ENCODE peak calls at places on chromosomes 12 and 14, in four cellular contexts. One of them, this sample, is unnamed.

GRCh38 chr12:40226652-40227051 is 1.9 kb downstream of the LRRK2 start:
- DNase-seq in neuronal stem cell: no peak
- DNase-seq in GM23338: no peak
- DNase-seq in MM.1S: no peak
- DNase-seq in this sample: peak; percentile 52

GRCh38 chr14:60585676-60586075 is 63.6 kb downstream of the SIX1 start:
- DNase-seq in MM.1S: no peak
- DNase-seq in neuronal stem cell: no peak
- DNase-seq in GM23338: no peak
- DNase-seq in this sample: no peak

GRCh38 chr12:108722992-108723766 is 8.1 kb downstream of the CORO1C start:
- DNase-seq in neuronal stem cell: no peak
- DNase-seq in GM23338: no peak
- DNase-seq in MM.1S: no peak
- DNase-seq in this sample: no peak

GRCh38 chr12:24679135-24679534 is 269.8 kb downstream of the BCAT1 start:
- DNase-seq in GM23338: no peak
- DNase-seq in MM.1S: no peak
- DNase-seq in neuronal stem cell: peak; percentile 2
- DNase-seq in this sample: no peak

GRCh38 chr14:81940636-81941035 is 407.0 kb upstream of the SEL1L start:
- DNase-seq in neuronal stem cell: no peak
- DNase-seq in GM23338: no peak
- DNase-seq in MM.1S: no peak
- DNase-seq in this sample: no peak

GRCh38 chr12:6084261-6084968 is 40.1 kb downstream of the VWF start:
- DNase-seq in MM.1S: no peak
- DNase-seq in GM23338: peak; percentile 86
- DNase-seq in neuronal stem cell: peak; percentile 81
- DNase-seq in this sample: no peak

GRCh38 chr12:101799774-101800173 is 31.0 kb downstream of the GNPTAB start:
- DNase-seq in MM.1S: no peak
- DNase-seq in GM23338: no peak
- DNase-seq in neuronal stem cell: no peak
- DNase-seq in this sample: no peak

GRCh38 chr12:32419520-32419960 is 20.2 kb downstream of the FGD4 start:
- DNase-seq in neuronal stem cell: no peak
- DNase-seq in MM.1S: no peak
- DNase-seq in GM23338: no peak
- DNase-seq in this sample: no peak

GRCh38 chr14:104867371-104868059 is 2.4 kb downstream of the CEP170B start:
- DNase-seq in GM23338: no peak
- DNase-seq in MM.1S: no peak
- DNase-seq in neuronal stem cell: no peak
- DNase-seq in this sample: no peak

GRCh38 chr12:127560041-127560478 is 706.9 kb upstream of the TMEM132C start:
- DNase-seq in GM23338: no peak
- DNase-seq in neuronal stem cell: no peak
- DNase-seq in MM.1S: no peak
- DNase-seq in this sample: no peak

DNA sequence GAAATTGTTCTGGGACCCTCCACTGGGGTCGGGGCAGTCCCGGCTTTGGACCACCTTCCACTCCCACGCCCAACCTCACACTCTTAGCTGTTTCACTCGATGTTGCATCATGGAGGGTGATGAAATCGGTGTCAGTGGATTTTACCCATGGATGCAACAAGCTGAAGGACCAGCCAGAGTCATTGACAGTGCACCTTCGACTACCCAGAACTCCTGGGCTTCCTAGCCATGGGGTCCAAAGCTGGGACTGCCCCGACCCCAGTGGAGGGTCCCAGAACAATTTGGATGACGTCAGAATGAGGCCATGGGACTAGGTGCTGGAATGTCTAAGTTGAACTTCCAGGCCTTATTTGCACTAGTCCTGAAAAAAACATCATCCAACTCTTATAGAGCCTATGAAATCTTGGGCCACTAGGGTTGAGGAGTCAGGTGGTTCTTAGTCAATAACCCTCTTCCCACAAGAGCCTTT is 897 bp upstream of the IL23A start:
- DNase-seq in MM.1S: no peak
- DNase-seq in neuronal stem cell: no peak
- DNase-seq in GM23338: no peak
- DNase-seq in this sample: no peak
- H2AFZ ChIP-seq in MM.1S: peak overlapping the region; percentile 10
- H2AFZ ChIP-seq in neuronal stem cell: no peak overlapping the region
- H2AFZ ChIP-seq in GM23338: no peak overlapping the region
- H2AFZ ChIP-seq in this sample: peak overlapping the region; percentile 26

DNA sequence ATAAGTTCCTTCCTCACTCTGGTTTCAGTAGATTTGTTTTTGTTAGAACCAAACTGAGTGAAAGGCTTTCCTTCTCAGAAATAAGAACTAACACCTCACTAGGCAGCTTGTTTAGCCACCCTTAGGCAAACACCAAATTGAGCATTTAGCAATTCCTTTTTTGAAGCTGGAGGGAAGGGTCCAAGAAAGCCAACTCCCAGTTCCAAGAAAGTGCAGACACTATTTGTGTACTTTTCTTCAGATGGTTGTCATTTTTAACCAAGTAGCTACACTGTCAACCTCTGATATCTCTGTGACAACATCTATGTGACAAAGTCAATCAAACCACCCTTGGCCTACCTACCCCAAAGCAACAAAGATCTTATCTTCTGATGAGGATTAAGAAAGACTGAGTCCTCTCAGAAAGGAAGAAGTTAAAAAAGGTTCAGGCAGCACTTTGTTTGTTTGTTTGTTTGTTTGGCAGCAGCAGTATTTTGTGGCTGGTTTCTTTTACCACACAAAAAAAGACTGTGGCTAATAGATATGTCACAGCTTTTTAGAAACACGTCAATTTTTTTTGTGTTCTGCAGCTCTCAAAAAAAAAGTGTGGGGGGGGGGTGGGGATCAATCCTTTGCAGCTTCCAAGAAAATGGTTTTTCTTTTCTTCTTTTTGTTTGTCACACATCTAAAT is 203.8 kb downstream of the CRADD start:
- DNase-seq in GM23338: no peak
- DNase-seq in neuronal stem cell: no peak
- DNase-seq in MM.1S: no peak
- DNase-seq in this sample: no peak
- H3K4me2 ChIP-seq in GM23338: no peak overlapping the region
- H3K4me2 ChIP-seq in neuronal stem cell: no peak overlapping the region
- H3K4me2 ChIP-seq in MM.1S: no peak overlapping the region
- H3K4me2 ChIP-seq in this sample: no peak overlapping the region

DNA sequence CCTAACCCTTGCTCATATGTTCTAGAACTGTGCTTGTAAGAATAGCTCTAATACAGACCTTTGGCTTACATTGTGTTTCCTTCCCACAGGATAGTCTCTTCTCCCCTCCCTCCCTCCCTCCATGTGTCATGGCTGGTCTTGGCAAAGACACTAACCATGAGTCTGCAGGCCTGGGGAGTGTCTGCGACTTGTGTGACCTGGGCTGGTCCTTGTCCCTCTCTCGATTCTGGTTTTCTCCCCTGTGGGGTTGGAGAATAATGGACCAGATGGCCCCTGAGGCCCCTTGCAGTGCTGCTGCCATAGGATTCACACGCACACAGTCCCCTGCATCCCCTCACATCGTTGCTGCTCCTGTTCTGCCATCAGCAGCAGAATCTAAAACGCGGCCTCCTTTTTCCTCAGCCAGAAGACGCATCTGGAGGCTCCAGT is 30.3 kb downstream of the DEGS2 start:
- DNase-seq in neuronal stem cell: no peak
- DNase-seq in MM.1S: no peak
- DNase-seq in GM23338: no peak
- DNase-seq in this sample: no peak
- H3K4me1 ChIP-seq in neuronal stem cell: no peaks in the 10 kb centered on the region
- H3K4me1 ChIP-seq in MM.1S: no peaks in the 10 kb centered on the region
- H3K4me1 ChIP-seq in GM23338: peaks cover 4% of the 10 kb centered on the region
- H3K4me1 ChIP-seq in this sample: no peaks in the 10 kb centered on the region

GRCh38 chr12:57461326-57461903 is 1.8 kb downstream of the GLI1 start:
- DNase-seq in MM.1S: no peak
- DNase-seq in neuronal stem cell: peak; percentile 65
- DNase-seq in GM23338: peak; percentile 95
- DNase-seq in this sample: peak; percentile 69
- H2AFZ ChIP-seq in MM.1S: peak overlapping the region; percentile 64
- H2AFZ ChIP-seq in neuronal stem cell: peak overlapping the region; percentile 72
- H2AFZ ChIP-seq in GM23338: peak overlapping the region; percentile 76
- H2AFZ ChIP-seq in this sample: peak overlapping the region; percentile 63

GRCh38 chr12:69987453-69988102 is 162.6 kb downstream of the MYRFL start:
- DNase-seq in MM.1S: no peak
- DNase-seq in GM23338: no peak
- DNase-seq in neuronal stem cell: no peak
- DNase-seq in this sample: no peak
- H3K4me2 ChIP-seq in MM.1S: no peak overlapping the region
- H3K4me2 ChIP-seq in GM23338: no peak overlapping the region
- H3K4me2 ChIP-seq in neuronal stem cell: no peak overlapping the region
- H3K4me2 ChIP-seq in this sample: no peak overlapping the region

DNA sequence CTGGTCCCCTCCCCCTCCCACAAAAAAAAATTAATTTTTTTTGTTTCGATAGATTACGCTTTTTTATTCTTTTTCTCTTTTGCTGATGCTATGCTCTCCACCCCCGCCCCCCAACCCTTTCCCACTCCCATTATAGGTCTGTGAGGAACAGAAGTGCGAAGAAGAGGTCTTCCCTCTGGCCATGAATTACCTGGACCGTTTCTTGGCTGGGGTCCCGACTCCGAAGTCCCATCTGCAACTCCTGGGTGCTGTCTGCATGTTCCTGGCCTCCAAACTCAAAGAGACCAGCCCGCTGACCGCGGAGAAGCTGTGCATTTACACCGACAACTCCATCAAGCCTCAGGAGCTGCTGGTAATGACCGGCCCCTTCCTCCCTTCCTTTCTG is 2.3 kb downstream of the CCND2 start:
- DNase-seq in MM.1S: no peak
- DNase-seq in neuronal stem cell: no peak
- DNase-seq in GM23338: peak; percentile 36
- DNase-seq in this sample: no peak
- H3K4me1 ChIP-seq in MM.1S: peaks cover 44% of the 10 kb centered on the region
- H3K4me1 ChIP-seq in neuronal stem cell: peaks cover 39% of the 10 kb centered on the region
- H3K4me1 ChIP-seq in GM23338: peaks cover 34% of the 10 kb centered on the region
- H3K4me1 ChIP-seq in this sample: peaks cover 6% of the 10 kb centered on the region

GRCh38 chr14:22753586-22753985 is 12.9 kb upstream of the OXA1L start:
- DNase-seq in MM.1S: peak; percentile 18
- DNase-seq in GM23338: no peak
- DNase-seq in neuronal stem cell: no peak
- DNase-seq in this sample: peak; percentile 66

GRCh38 chr14:22747769-22748168 is 18.7 kb upstream of the OXA1L start:
- DNase-seq in GM23338: no peak
- DNase-seq in neuronal stem cell: no peak
- DNase-seq in MM.1S: no peak
- DNase-seq in this sample: no peak

GRCh38 chr14:22752422-22752821 is 14.1 kb upstream of the OXA1L start:
- DNase-seq in neuronal stem cell: no peak
- DNase-seq in GM23338: no peak
- DNase-seq in MM.1S: no peak
- DNase-seq in this sample: no peak

GRCh38 chr14:22748691-22749090 is 17.8 kb upstream of the OXA1L start:
- DNase-seq in MM.1S: no peak
- DNase-seq in neuronal stem cell: no peak
- DNase-seq in GM23338: no peak
- DNase-seq in this sample: peak; percentile 67

DNA sequence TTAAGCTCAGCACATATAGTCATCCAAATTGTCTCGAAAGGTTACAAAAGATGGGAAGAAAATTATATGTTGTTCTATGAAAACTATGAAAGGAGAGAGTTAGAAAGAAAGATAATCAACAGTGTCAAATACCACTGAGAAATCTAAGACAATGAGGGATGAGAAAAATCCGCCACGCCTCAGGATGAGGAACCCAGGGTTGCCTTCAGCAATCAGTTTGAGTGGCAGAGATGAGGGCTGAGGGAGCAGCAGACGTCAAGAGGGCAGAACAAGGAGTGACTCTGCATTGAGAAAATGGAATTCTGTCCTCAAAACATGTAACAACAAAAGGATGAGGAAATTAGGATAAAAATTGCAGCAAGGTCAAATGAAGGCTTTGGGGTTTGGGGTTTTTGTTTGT is 18.3 kb upstream of the OXA1L start:
- DNase-seq in GM23338: no peak
- DNase-seq in MM.1S: no peak
- DNase-seq in neuronal stem cell: no peak
- DNase-seq in this sample: no peak
- H2AFZ ChIP-seq in GM23338: peak overlapping the region; percentile 89
- H2AFZ ChIP-seq in MM.1S: peak overlapping the region; percentile 64
- H2AFZ ChIP-seq in neuronal stem cell: no peak overlapping the region
- H2AFZ ChIP-seq in this sample: peak overlapping the region; percentile 89

DNA sequence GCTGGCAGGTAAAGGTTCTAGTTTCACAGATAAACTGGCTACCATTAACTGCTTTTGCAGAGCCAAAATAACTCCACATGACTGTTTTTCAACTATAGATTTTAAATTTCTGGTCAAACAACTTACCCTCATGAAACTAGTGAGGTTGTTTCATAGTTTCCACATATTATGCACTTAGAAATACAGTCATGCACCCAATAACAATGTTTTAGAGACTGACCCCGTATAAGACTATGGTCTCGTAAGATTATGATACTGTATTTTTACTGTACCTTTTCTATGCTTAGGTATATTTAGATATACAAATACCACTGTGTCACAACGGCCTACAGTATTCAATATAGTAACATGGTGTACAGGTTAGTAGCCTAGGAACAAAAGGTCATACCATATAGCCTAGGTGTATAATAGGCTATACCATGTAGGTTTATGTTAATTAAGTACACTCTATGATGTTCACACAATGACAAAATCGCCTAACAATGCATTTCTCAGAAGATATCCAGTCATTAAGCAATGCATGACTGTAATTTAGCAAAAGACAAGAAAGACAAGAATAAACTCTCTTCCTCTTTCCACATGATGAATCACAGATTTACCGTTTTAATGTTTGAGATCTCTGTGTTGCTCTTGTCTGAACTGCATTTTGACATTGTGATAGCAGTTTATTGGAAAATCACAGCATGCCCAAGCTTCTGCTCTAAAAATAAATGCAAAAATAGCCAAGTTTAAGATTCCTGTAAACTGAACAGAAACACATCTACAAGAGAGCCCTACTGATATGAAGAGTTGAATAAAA is 17.1 kb downstream of the DICER1 start:
- DNase-seq in GM23338: no peak
- DNase-seq in neuronal stem cell: no peak
- DNase-seq in MM.1S: no peak
- DNase-seq in this sample: peak; percentile 54
- H3K4me2 ChIP-seq in GM23338: peak overlapping the region; percentile 37
- H3K4me2 ChIP-seq in neuronal stem cell: no peak overlapping the region
- H3K4me2 ChIP-seq in MM.1S: no peak overlapping the region
- H3K4me2 ChIP-seq in this sample: peak overlapping the region; percentile 72

DNA sequence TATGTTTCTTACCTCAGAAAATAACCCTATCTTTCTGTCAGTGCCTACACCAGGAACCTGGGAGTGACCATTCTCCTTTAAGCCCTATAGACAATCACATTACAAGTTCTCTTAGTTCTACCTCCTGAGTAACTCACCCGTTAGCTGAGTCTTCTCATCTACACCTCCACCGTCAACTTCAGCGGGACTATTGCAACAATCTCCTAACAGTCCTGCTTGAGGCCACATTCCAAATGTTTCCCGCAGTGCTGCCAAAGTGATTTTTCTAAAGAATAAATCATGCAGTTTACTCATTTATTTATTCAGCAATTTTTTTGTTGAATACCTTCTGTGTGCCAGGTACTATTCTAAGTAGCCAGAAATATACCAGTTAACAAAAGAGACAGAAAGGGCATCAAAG is 285.0 kb upstream of the GRIP1 start:
- DNase-seq in neuronal stem cell: no peak
- DNase-seq in GM23338: no peak
- DNase-seq in MM.1S: no peak
- DNase-seq in this sample: no peak
- H3K4me1 ChIP-seq in neuronal stem cell: peaks cover 2% of the 10 kb centered on the region
- H3K4me1 ChIP-seq in GM23338: peaks cover 20% of the 10 kb centered on the region
- H3K4me1 ChIP-seq in MM.1S: no peaks in the 10 kb centered on the region
- H3K4me1 ChIP-seq in this sample: no peaks in the 10 kb centered on the region